ENCODE peak calls at places on chromosomes 2 and 18, in nine cellular contexts. J is esophagus muscularis mucosa, V is psoas muscle, D is GM23248, B is H9, W is hepatocyte, M is stomach, I is Peyer's patch, K is A673. Y is an unnamed sample.

GRCh38 chr18:6994053-6994452 is 123.5 kb downstream of the LAMA1 start:
- DNase-seq in I (no peak), M (no peak), D (peak; percentile 43), K (no peak), W (peak; percentile 17), B (no peak), V (no peak), J (no peak), Y (no peak)

GRCh38 chr2:234026111-234026510 is 24.4 kb upstream of the SPP2 start:
- DNase-seq in D (peak; percentile 11), W (peak; percentile 8), B (no peak), I (no peak), J (no peak), K (no peak), V (no peak), M (no peak), Y (no peak)

GRCh38 chr2:202009019-202009481 is 24.6 kb upstream of the FZD7 start:
- DNase-seq in W (no peak), B (no peak), D (peak; percentile 30), K (no peak), J (no peak), I (no peak), M (no peak), V (peak; percentile 67), Y (no peak)

GRCh38 chr2:240411261-240412160 is 24.0 kb upstream of the GPC1 start:
- DNase-seq in V (peak; percentile 43), B (peak; percentile 21), M (no peak), W (no peak), K (no peak), I (peak; percentile 31), J (no peak), D (no peak), Y (no peak)

GRCh38 chr2:64338910-64339500 is 115.0 kb upstream of the LGALSL start:
- DNase-seq in D (no peak), K (peak; percentile 33), I (peak; percentile 19), W (no peak), V (no peak), J (no peak), M (no peak), B (no peak), Y (no peak)

GRCh38 chr2:177056540-177056939 is 156.1 kb upstream of the HNRNPA3 start:
- DNase-seq in I (no peak), J (no peak), K (peak; percentile 23), V (no peak), D (peak; percentile 15), M (no peak), W (no peak), B (peak; percentile 50), Y (no peak)

GRCh38 chr2:174778479-174778962 is 14.2 kb upstream of the CHRNA1 start:
- DNase-seq in M (no peak), D (peak; percentile 93), K (no peak), I (peak; percentile 86), B (no peak), W (peak; percentile 49), V (no peak), J (no peak), Y (peak; percentile 91)

GRCh38 chr2:235939471-235939870 is 228.7 kb downstream of the GBX2 start:
- DNase-seq in K (no peak), D (peak; percentile 43), W (no peak), M (no peak), I (no peak), J (no peak), B (no peak), V (no peak), Y (no peak)

GRCh38 chr18:50715919-50716318 is 103.9 kb downstream of the MRO start:
- DNase-seq in K (peak; percentile 18), I (no peak), B (no peak), D (no peak), J (no peak), V (no peak), W (peak; percentile 18), M (no peak), Y (no peak)

GRCh38 chr2:53077413-53077812 is 690.2 kb upstream of the CHAC2 start:
- DNase-seq in J (no peak), D (no peak), I (no peak), M (no peak), K (no peak), B (no peak), W (no peak), V (no peak), Y (no peak)

GRCh38 chr2:132668189-132668833 is 1.7 kb downstream of the LYPD1 start:
- DNase-seq in W (peak; percentile 40), D (no peak), B (peak; percentile 66), K (peak; percentile 80), V (no peak), J (no peak), I (no peak), M (no peak), Y (no peak)

GRCh38 chr18:67875936-67876335 is 359.4 kb upstream of the DSEL start:
- DNase-seq in K (peak; percentile 35), I (no peak), V (no peak), D (no peak), W (no peak), M (no peak), B (no peak), J (no peak), Y (no peak)

GRCh38 chr2:102144128-102144527 is 1.6 kb downstream of the IL1R1 start:
- DNase-seq in I (no peak), W (peak; percentile 39), B (no peak), V (no peak), K (no peak), J (no peak), D (peak; percentile 58), M (no peak), Y (no peak)

GRCh38 chr2:102141915-102142828 is at the start of gene IL1R1:
- DNase-seq in K (no peak), D (peak; percentile 97), B (peak; percentile 57), W (peak; percentile 94), V (peak; percentile 91), M (peak; percentile 84), I (peak; percentile 74), J (no peak), Y (no peak)

GRCh38 chr2:102143450-102143985 is 972 bp downstream of the IL1R1 start:
- DNase-seq in B (no peak), W (peak; percentile 54), V (no peak), K (no peak), I (no peak), M (no peak), D (peak; percentile 69), J (no peak), Y (no peak)

GRCh38 chr2:102141011-102141914 is 1.3 kb upstream of the IL1R1 start:
- DNase-seq in V (no peak), I (no peak), M (no peak), W (peak; percentile 75), K (no peak), B (no peak), D (peak; percentile 97), J (no peak), Y (no peak)

DNA sequence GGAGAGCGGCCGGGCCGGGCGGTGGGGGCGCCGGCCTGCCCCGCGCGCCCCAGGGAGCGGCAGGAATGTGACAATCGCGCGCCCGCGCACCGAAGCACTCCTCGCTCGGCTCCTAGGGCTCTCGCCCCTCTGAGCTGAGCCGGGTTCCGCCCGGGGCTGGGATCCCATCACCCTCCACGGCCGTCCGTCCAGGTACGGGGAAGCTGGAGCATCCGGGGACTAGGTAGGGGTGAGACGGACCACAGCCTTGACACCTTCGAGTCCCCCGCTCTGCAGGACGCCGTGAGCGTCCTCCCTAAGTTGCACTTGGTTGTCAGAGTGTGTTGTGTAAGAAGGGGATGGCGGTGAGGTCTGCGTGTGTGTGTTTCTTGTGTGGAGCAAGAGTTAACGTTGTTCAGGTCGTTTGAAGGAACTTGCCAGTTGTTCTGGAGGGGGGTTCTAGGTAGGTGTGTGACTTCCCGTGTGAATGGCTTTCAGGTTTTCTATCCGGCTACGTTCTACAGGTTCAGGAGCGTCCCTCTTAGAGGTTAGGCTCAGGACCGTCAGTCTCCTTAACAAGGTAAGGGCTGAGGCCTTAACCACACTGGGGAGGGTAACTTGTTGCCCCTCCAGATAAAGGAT is 393 bp downstream of the IL1R1 start:
- DNase-seq in I (no peak), M (no peak), W (no peak), J (no peak), B (peak; percentile 52), K (no peak), V (no peak), D (peak; percentile 70), Y (no peak)
- H3K4me1 ChIP-seq in I (no peaks in the 10 kb centered on the region), M (peaks cover 22% of the 10 kb centered on the region), W (peaks cover 17% of the 10 kb centered on the region), J (peaks cover 44% of the 10 kb centered on the region), B (no peaks in the 10 kb centered on the region), K (no peaks in the 10 kb centered on the region), V (peaks cover 14% of the 10 kb centered on the region), D (peaks cover 31% of the 10 kb centered on the region), Y (peaks cover 4% of the 10 kb centered on the region)

GRCh38 chr18:23143871-23144270 is 8.6 kb downstream of the CABLES1 start:
- DNase-seq in K (no peak), B (no peak), D (no peak), W (peak; percentile 54), M (no peak), I (no peak), V (no peak), J (no peak), Y (no peak)

GRCh38 chr18:23138470-23138869 is 3.2 kb downstream of the CABLES1 start:
- DNase-seq in I (no peak), B (no peak), J (no peak), M (peak; percentile 72), W (no peak), V (no peak), K (no peak), D (no peak), Y (no peak)

GRCh38 chr18:23142285-23142929 is 7.1 kb downstream of the CABLES1 start:
- DNase-seq in B (no peak), V (no peak), I (no peak), D (peak; percentile 56), J (no peak), K (no peak), W (no peak), M (no peak), Y (no peak)

GRCh38 chr18:23143059-23143831 is 8.0 kb downstream of the CABLES1 start:
- DNase-seq in V (no peak), J (no peak), M (no peak), W (peak; percentile 70), D (peak; percentile 63), B (no peak), K (no peak), I (peak; percentile 77), Y (no peak)

GRCh38 chr18:23141022-23141999 is 6.0 kb downstream of the CABLES1 start:
- DNase-seq in V (no peak), I (peak; percentile 89), W (peak; percentile 88), K (no peak), D (peak; percentile 30), B (no peak), J (no peak), M (peak; percentile 62), Y (no peak)
- H3K4me1 ChIP-seq in V (peaks cover 3% of the 10 kb centered on the region), I (no peaks in the 10 kb centered on the region), W (peaks cover 46% of the 10 kb centered on the region), K (peaks cover 15% of the 10 kb centered on the region), D (peaks cover 30% of the 10 kb centered on the region), B (no peaks in the 10 kb centered on the region), J (peaks cover 49% of the 10 kb centered on the region), M (peaks cover 74% of the 10 kb centered on the region), Y (peaks cover 7% of the 10 kb centered on the region)

DNA sequence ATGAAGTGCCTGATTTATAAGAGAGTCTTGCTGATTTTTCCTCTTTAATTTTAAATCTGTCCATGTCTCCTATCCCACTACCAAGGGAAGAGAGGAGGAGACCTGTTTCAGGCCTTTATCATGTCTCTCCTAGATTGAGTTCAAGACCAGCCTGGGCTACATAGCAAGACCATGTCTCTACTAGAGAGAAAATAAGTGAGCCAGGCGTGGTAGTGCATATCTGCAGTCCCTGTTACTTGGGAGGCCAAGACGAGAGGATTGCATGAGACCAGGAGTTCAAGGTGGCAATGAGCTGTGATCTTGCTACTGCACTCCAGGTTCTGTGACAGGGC is 20.0 kb downstream of the EML4 start:
- DNase-seq in M (no peak), V (no peak), D (no peak), K (no peak), J (no peak), W (no peak), I (no peak), B (no peak), Y (no peak)
- H3K4me1 ChIP-seq in M (peaks cover 73% of the 10 kb centered on the region), V (no peaks in the 10 kb centered on the region), D (peaks cover 28% of the 10 kb centered on the region), K (peaks cover 20% of the 10 kb centered on the region), J (peaks cover 14% of the 10 kb centered on the region), W (peaks cover 53% of the 10 kb centered on the region), I (no peaks in the 10 kb centered on the region), B (no peaks in the 10 kb centered on the region), Y (peaks cover 45% of the 10 kb centered on the region)

GRCh38 chr2:28683100-28683706 is 68.4 kb upstream of the PPP1CB start:
- DNase-seq in M (peak; percentile 83), K (peak; percentile 41), V (peak; percentile 94), B (peak; percentile 40), I (peak; percentile 75), D (peak; percentile 89), J (no peak), W (peak; percentile 74), Y (no peak)
- H3K4me1 ChIP-seq in M (peaks cover 53% of the 10 kb centered on the region), K (no peaks in the 10 kb centered on the region), V (peaks cover 14% of the 10 kb centered on the region), B (peaks cover 3% of the 10 kb centered on the region), I (no peaks in the 10 kb centered on the region), D (peaks cover 5% of the 10 kb centered on the region), J (peaks cover 63% of the 10 kb centered on the region), W (peaks cover 21% of the 10 kb centered on the region), Y (peaks cover 10% of the 10 kb centered on the region)